ENCODE peak calls at places on chromosome 22, in five cellular contexts. One of them, this sample, is unnamed.

GRCh38 chr22:27335102-27335660 is 466.4 kb downstream of the MN1 start:
- DNase-seq in glutamatergic neuron: no peak
- DNase-seq in mucosa of descending colon: no peak
- DNase-seq in WTC11: no peak
- DNase-seq in IMR-90: no peak
- DNase-seq in this sample: no peak

GRCh38 chr22:48575567-48576332 is 1251.9 kb downstream of the BRD1 start:
- DNase-seq in IMR-90: no peak
- DNase-seq in glutamatergic neuron: peak
- DNase-seq in WTC11: no peak
- DNase-seq in mucosa of descending colon: no peak
- DNase-seq in this sample: no peak

GRCh38 chr22:19821523-19822300 is 33.0 kb downstream of the GNB1L start:
- DNase-seq in glutamatergic neuron: no peak
- DNase-seq in mucosa of descending colon: peak
- DNase-seq in WTC11: no peak
- DNase-seq in IMR-90: no peak
- DNase-seq in this sample: no peak

GRCh38 chr22:19398206-19398605 is 33.3 kb downstream of the HIRA start:
- DNase-seq in mucosa of descending colon: no peak
- DNase-seq in glutamatergic neuron: no peak
- DNase-seq in WTC11: no peak
- DNase-seq in IMR-90: no peak
- DNase-seq in this sample: no peak

GRCh38 chr22:46377566-46378498 is 42.3 kb downstream of the TRMU start:
- DNase-seq in IMR-90: no peak
- DNase-seq in WTC11: peak
- DNase-seq in mucosa of descending colon: peak
- DNase-seq in glutamatergic neuron: no peak
- DNase-seq in this sample: no peak

GRCh38 chr22:18024276-18024939 is at the start of gene MICAL3:
- DNase-seq in IMR-90: peak
- DNase-seq in mucosa of descending colon: peak
- DNase-seq in glutamatergic neuron: peak
- DNase-seq in WTC11: peak
- DNase-seq in this sample: peak

GRCh38 chr22:50260801-50261614 is 475 bp downstream of the MAPK12 start:
- DNase-seq in IMR-90: peak
- DNase-seq in glutamatergic neuron: peak
- DNase-seq in mucosa of descending colon: no peak
- DNase-seq in WTC11: peak
- DNase-seq in this sample: no peak

GRCh38 chr22:46803031-46803880 is 40.8 kb downstream of the TBC1D22A start:
- DNase-seq in mucosa of descending colon: peak
- DNase-seq in IMR-90: no peak
- DNase-seq in glutamatergic neuron: peak
- DNase-seq in WTC11: peak
- DNase-seq in this sample: peak

GRCh38 chr22:49295851-49296560 is 531.7 kb downstream of the BRD1 start:
- DNase-seq in mucosa of descending colon: no peak
- DNase-seq in WTC11: no peak
- DNase-seq in IMR-90: no peak
- DNase-seq in glutamatergic neuron: no peak
- DNase-seq in this sample: no peak

GRCh38 chr22:47199261-47199948 is 437.0 kb downstream of the TBC1D22A start:
- DNase-seq in glutamatergic neuron: no peak
- DNase-seq in mucosa of descending colon: no peak
- DNase-seq in WTC11: no peak
- DNase-seq in IMR-90: no peak
- DNase-seq in this sample: no peak

GRCh38 chr22:27380826-27381225 is 420.7 kb downstream of the MN1 start:
- DNase-seq in glutamatergic neuron: no peak
- DNase-seq in mucosa of descending colon: no peak
- DNase-seq in IMR-90: no peak
- DNase-seq in WTC11: no peak
- DNase-seq in this sample: no peak

GRCh38 chr22:24460418-24461089 is 33.2 kb downstream of the ADORA2A start:
- DNase-seq in mucosa of descending colon: no peak
- DNase-seq in WTC11: no peak
- DNase-seq in IMR-90: peak
- DNase-seq in glutamatergic neuron: no peak
- DNase-seq in this sample: no peak
- TF ChIP-seq CTCF in mucosa of descending colon: no peak
- TF ChIP-seq CTCF in WTC11: no peak
- TF ChIP-seq CTCF in IMR-90: peak
- TF ChIP-seq CTCF in glutamatergic neuron: no peak
- TF ChIP-seq CTCF in this sample: no peak

DNA sequence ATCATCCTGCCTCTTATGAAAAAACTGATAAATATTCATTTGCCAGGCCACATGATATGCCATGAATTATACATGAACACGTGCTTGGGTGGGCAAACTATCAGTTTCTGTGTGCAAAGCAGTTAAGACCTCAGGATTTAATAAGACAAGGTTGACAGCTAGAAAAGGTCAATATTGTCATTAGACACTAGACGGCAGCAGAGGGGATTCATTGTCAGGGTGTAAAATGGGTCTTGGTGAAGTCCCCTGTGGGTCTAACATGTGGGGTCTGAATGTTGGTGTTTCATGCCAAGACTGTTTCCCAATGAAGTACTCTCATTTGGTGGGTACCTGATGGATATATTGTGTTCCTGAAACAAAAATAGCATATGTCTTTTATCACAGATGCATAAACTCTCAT is 111.9 kb downstream of the MYO18B start:
- DNase-seq in glutamatergic neuron: no peak
- DNase-seq in WTC11: no peak
- DNase-seq in IMR-90: no peak
- DNase-seq in mucosa of descending colon: no peak
- DNase-seq in this sample: no peak
- TF ChIP-seq CTCF in glutamatergic neuron: peak
- TF ChIP-seq CTCF in WTC11: no peak
- TF ChIP-seq CTCF in IMR-90: no peak
- TF ChIP-seq CTCF in mucosa of descending colon: no peak
- TF ChIP-seq CTCF in this sample: peak

GRCh38 chr22:31083923-31084810 is 3.0 kb downstream of the SMTN start:
- DNase-seq in glutamatergic neuron: no peak
- DNase-seq in IMR-90: no peak
- DNase-seq in WTC11: no peak
- DNase-seq in mucosa of descending colon: no peak
- DNase-seq in this sample: no peak

GRCh38 chr22:31084811-31085492 is 3.8 kb downstream of the SMTN start:
- DNase-seq in mucosa of descending colon: peak
- DNase-seq in IMR-90: peak
- DNase-seq in glutamatergic neuron: peak
- DNase-seq in WTC11: peak
- DNase-seq in this sample: peak

GRCh38 chr22:31086703-31087330 is 5.7 kb downstream of the SMTN start:
- DNase-seq in mucosa of descending colon: no peak
- DNase-seq in IMR-90: no peak
- DNase-seq in WTC11: no peak
- DNase-seq in glutamatergic neuron: no peak
- DNase-seq in this sample: no peak

GRCh38 chr22:31085928-31086327 is 4.8 kb downstream of the SMTN start:
- DNase-seq in WTC11: no peak
- DNase-seq in IMR-90: no peak
- DNase-seq in glutamatergic neuron: no peak
- DNase-seq in mucosa of descending colon: no peak
- DNase-seq in this sample: no peak

GRCh38 chr22:31085493-31085824 is 4.3 kb downstream of the SMTN start:
- DNase-seq in mucosa of descending colon: no peak
- DNase-seq in IMR-90: no peak
- DNase-seq in glutamatergic neuron: no peak
- DNase-seq in WTC11: peak
- DNase-seq in this sample: no peak
- TF ChIP-seq CTCF in mucosa of descending colon: no peak
- TF ChIP-seq CTCF in IMR-90: no peak
- TF ChIP-seq CTCF in glutamatergic neuron: peak
- TF ChIP-seq CTCF in WTC11: no peak
- TF ChIP-seq CTCF in this sample: no peak

GRCh38 chr22:38824587-38824986 is 19.2 kb downstream of the NPTXR start:
- DNase-seq in glutamatergic neuron: no peak
- DNase-seq in mucosa of descending colon: no peak
- DNase-seq in WTC11: peak
- DNase-seq in IMR-90: peak
- DNase-seq in this sample: no peak
- TF ChIP-seq CTCF in glutamatergic neuron: no peak
- TF ChIP-seq CTCF in mucosa of descending colon: no peak
- TF ChIP-seq CTCF in WTC11: no peak
- TF ChIP-seq CTCF in IMR-90: peak
- TF ChIP-seq CTCF in this sample: no peak

DNA sequence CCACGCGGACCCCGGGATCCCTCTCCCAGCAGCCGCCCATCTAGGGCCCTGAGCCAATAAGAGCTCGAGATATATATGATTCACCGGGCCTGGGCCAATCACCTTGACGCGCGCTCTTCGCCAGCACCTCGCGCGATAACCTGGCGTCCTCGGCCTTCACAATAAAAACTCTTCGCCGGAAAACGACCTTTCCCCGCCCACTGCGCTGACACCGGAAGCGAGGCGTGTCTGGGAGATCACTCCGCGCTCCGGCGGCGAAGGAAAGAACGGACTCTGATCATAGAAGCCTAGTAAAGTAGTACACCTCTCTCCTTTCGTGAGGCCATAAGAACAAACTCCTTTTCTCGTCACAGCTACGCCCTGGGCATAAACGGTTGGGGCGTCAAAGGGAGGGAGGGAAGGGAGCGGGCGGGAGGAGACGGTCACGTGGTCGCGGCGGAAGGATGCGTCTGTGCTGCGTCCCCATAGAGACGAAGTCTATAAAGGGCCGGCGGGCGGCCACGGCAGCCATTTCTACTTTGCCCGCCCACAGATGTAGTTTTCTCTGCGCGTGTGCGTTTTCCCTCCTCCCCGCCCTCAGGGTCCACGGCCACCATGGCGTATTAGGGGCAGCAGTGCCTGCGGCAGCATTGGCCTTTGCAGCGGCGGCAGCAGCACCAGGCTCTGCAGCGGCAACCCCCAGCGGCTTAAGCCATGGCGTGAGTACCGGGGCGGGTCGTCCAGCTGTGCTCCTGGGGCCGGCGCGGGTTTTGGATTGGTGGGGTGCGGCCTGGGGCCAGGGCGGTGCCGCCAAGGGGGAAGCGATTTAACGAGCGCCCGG is at the start of gene ATF4:
- DNase-seq in glutamatergic neuron: peak
- DNase-seq in WTC11: peak
- DNase-seq in IMR-90: peak
- DNase-seq in mucosa of descending colon: peak
- DNase-seq in this sample: peak
- TF ChIP-seq CTCF in glutamatergic neuron: no peak
- TF ChIP-seq CTCF in WTC11: no peak
- TF ChIP-seq CTCF in IMR-90: no peak
- TF ChIP-seq CTCF in mucosa of descending colon: no peak
- TF ChIP-seq CTCF in this sample: no peak

This sample was measured in D721Med.